ENCODE peak calls at places on chromosomes 7 and 10, in six cellular contexts. W, C, S, Q, T and U are unnamed samples.

GRCh38 chr10:93074137-93074596 is 474 bp downstream of the CYP26A1 start:
- DNase-seq in W (peak; percentile 18), C (no peak), S (no peak), Q (no peak), T (peak; percentile 71), U (no peak)

GRCh38 chr7:12031638-12032037 is 179.5 kb upstream of the TMEM106B start:
- DNase-seq in W (peak; percentile 71), C (no peak), S (peak; percentile 53), Q (no peak), T (no peak), U (peak; percentile 0)

GRCh38 chr7:93890464-93891068 is at the start of gene TFPI2:
- DNase-seq in W (peak; percentile 87), C (no peak), S (peak; percentile 82), Q (peak; percentile 52), T (peak; percentile 83), U (no peak)

GRCh38 chr10:132061030-132061429 is 4.7 kb upstream of the JAKMIP3 start:
- DNase-seq in W (no peak), C (no peak), S (no peak), Q (no peak), T (no peak), U (no peak)

GRCh38 chr7:157016352-157017041 is 6.0 kb upstream of the MNX1 start:
- DNase-seq in W (no peak), C (peak; percentile 72), S (no peak), Q (no peak), T (peak; percentile 33), U (no peak)

GRCh38 chr10:56258378-56258777 is 102.7 kb downstream of the ZWINT start:
- DNase-seq in W (no peak), C (no peak), S (no peak), Q (no peak), T (no peak), U (no peak)

GRCh38 chr10:63481815-63482421 is 16.1 kb upstream of the JMJD1C start:
- DNase-seq in W (no peak), C (no peak), S (no peak), Q (no peak), T (no peak), U (no peak)

GRCh38 chr7:134792968-134793367 is 13.5 kb downstream of the CALD1 start:
- DNase-seq in W (no peak), C (no peak), S (peak; percentile 70), Q (peak; percentile 43), T (no peak), U (no peak)

GRCh38 chr10:34655286-34656170 is 159.6 kb downstream of the PARD3 start:
- DNase-seq in W (peak; percentile 100), C (no peak), S (peak; percentile 50), Q (no peak), T (peak; percentile 50), U (peak; percentile 39)

GRCh38 chr7:44213872-44214595 is 13.3 kb downstream of the YKT6 start:
- DNase-seq in W (peak; percentile 61), C (no peak), S (peak; percentile 17), Q (no peak), T (peak; percentile 84), U (no peak)

GRCh38 chr7:17403996-17404395 is 105.5 kb downstream of the AHR start:
- DNase-seq in W (no peak), C (no peak), S (no peak), Q (no peak), T (no peak), U (no peak)

GRCh38 chr7:21908746-21909145 is 37.0 kb downstream of the CDCA7L start:
- DNase-seq in W (no peak), C (no peak), S (no peak), Q (no peak), T (no peak), U (no peak)

GRCh38 chr10:11757820-11758463 is 15.8 kb downstream of the ECHDC3 start:
- DNase-seq in W (peak; percentile 72), C (peak; percentile 50), S (peak; percentile 55), Q (peak; percentile 83), T (peak; percentile 86), U (peak; percentile 43)

GRCh38 chr10:72097448-72098300 is 9.3 kb upstream of the SPOCK2 start:
- DNase-seq in W (peak; percentile 90), C (no peak), S (peak; percentile 99), Q (no peak), T (no peak), U (peak; percentile 72)

GRCh38 chr7:83739527-83739926 is 90.6 kb upstream of the SEMA3E start:
- DNase-seq in W (no peak), C (no peak), S (no peak), Q (no peak), T (no peak), U (no peak)

GRCh38 chr10:33163941-33164824 is 170.3 kb downstream of the NRP1 start:
- DNase-seq in W (peak; percentile 94), C (no peak), S (peak; percentile 57), Q (no peak), T (no peak), U (no peak)

GRCh38 chr7:137975223-137975622 is 26.7 kb downstream of the CREB3L2 start:
- DNase-seq in W (no peak), C (no peak), S (peak; percentile 76), Q (peak; percentile 61), T (no peak), U (no peak)

GRCh38 chr7:102728-103127 is 89.6 kb upstream of the FAM20C start:
- DNase-seq in W (no peak), C (no peak), S (no peak), Q (no peak), T (no peak), U (no peak)

GRCh38 chr10:92742331-92743228 is 52.8 kb downstream of the HHEX start:
- DNase-seq in W (no peak), C (peak; percentile 81), S (no peak), Q (no peak), T (no peak), U (no peak)

GRCh38 chr7:114879554-114879953 is 42.3 kb upstream of the MDFIC start:
- DNase-seq in W (no peak), C (no peak), S (peak; percentile 57), Q (no peak), T (no peak), U (peak; percentile 33)

GRCh38 chr10:74983383-74983782 is 128.1 kb upstream of the SAMD8 start:
- DNase-seq in W (peak; percentile 58), C (no peak), S (no peak), Q (no peak), T (no peak), U (no peak)

GRCh38 chr7:142872106-142872675 is 13.4 kb downstream of the TRPV6 start:
- DNase-seq in W (no peak), C (no peak), S (no peak), Q (no peak), T (no peak), U (no peak)

GRCh38 chr10:11162828-11163599 is 145.3 kb downstream of the CELF2 start:
- DNase-seq in W (no peak), C (peak; percentile 93), S (no peak), Q (peak; percentile 44), T (no peak), U (no peak)

GRCh38 chr10:122490268-122490667 is 28.9 kb downstream of the HTRA1 start:
- DNase-seq in W (peak; percentile 48), C (no peak), S (peak; percentile 67), Q (no peak), T (no peak), U (no peak)

GRCh38 chr10:122493761-122494160 is 32.4 kb downstream of the HTRA1 start:
- DNase-seq in W (no peak), C (no peak), S (no peak), Q (no peak), T (no peak), U (no peak)

GRCh38 chr10:122492955-122493597 is 31.7 kb downstream of the HTRA1 start:
- DNase-seq in W (no peak), C (no peak), S (no peak), Q (peak; percentile 44), T (no peak), U (no peak)

GRCh38 chr10:122492006-122492405 is 30.7 kb downstream of the HTRA1 start:
- DNase-seq in W (no peak), C (no peak), S (no peak), Q (no peak), T (no peak), U (no peak)

GRCh38 chr10:122490786-122491680 is 29.7 kb downstream of the HTRA1 start:
- DNase-seq in W (no peak), C (no peak), S (peak; percentile 69), Q (no peak), T (no peak), U (no peak)
- TF ChIP-seq CTCF in W (no peak), C (no peak), S (no peak), Q (no peak), T (no peak), U (no peak)

GRCh38 chr7:5425507-5426225 is 2.0 kb upstream of the TNRC18 start:
- DNase-seq in W (peak; percentile 79), C (no peak), S (peak; percentile 80), Q (peak; percentile 84), T (peak; percentile 83), U (peak; percentile 67)

GRCh38 chr7:5424689-5425506 is 1.3 kb upstream of the TNRC18 start:
- DNase-seq in W (peak; percentile 51), C (no peak), S (no peak), Q (peak; percentile 78), T (no peak), U (no peak)

GRCh38 chr7:5422324-5423271 is 1.0 kb downstream of the TNRC18 start:
- DNase-seq in W (peak; percentile 44), C (no peak), S (no peak), Q (no peak), T (peak; percentile 84), U (no peak)

GRCh38 chr7:5423272-5423843 is at the start of gene TNRC18:
- DNase-seq in W (no peak), C (no peak), S (no peak), Q (no peak), T (peak; percentile 76), U (no peak)

GRCh38 chr7:5423844-5424688 is 432 bp upstream of the TNRC18 start:
- DNase-seq in W (peak; percentile 97), C (no peak), S (peak; percentile 96), Q (peak; percentile 97), T (peak; percentile 98), U (peak; percentile 98)
- H3K27ac ChIP-seq in W (peak overlapping the region; percentile 95), C (no peak overlapping the region), S (peak overlapping the region; percentile 90), Q (peak overlapping the region; percentile 99), T (peak overlapping the region; percentile 97), U (peak overlapping the region; percentile 97)

GRCh38 chr7:20786421-20786778 is 286 bp downstream of the SP8 start:
- DNase-seq in W (no peak), C (no peak), S (no peak), Q (no peak), T (peak; percentile 49), U (no peak)
- H3K4me3 ChIP-seq in W (peak overlapping the region; percentile 48), C (no peak overlapping the region), S (peak overlapping the region; percentile 62), Q (peak overlapping the region; percentile 45), T (peak overlapping the region; percentile 40), U (peak overlapping the region; percentile 39)

GRCh38 chr10:109022417-109023049 is 900.8 kb downstream of the XPNPEP1 start:
- DNase-seq in W (no peak), C (no peak), S (no peak), Q (no peak), T (no peak), U (no peak)

DNA sequence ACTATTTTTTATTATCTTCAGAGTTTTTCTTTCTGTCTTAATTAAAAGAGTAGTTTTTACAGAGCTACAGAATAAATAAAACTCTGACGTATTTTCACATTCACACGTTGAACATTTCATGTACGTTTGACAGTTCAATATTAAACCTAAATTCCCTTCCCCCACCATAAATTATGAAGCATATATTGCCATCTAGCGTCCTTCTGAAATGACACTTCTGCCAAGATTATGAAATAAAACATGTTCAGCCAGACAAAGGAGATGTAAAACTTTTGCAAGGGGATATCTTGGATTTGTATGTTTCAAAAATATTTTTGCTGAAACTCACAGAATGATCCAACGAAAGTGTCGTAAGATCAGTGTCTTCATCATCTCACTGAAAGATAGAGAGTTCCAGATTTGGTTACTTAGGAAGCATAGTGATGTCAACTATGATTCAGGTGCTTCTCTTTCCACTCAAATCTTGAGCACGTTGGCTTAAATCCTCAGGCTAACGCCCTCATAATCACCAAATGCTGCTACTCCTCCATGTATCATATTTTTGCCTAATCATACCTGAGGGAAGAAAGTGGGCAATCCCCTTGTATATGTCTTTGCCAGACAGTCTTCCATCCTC is 904.3 kb downstream of the XPNPEP1 start:
- DNase-seq in W (peak; percentile 63), C (no peak), S (no peak), Q (no peak), T (peak; percentile 9), U (no peak)
- TF ChIP-seq CTCF in W (peak; percentile 74), C (peak; percentile 42), S (no peak), Q (no peak), T (peak; percentile 63), U (peak; percentile 19)